ENCODE peak calls at places on chromosomes 11 and 22, in six cellular contexts. P, B, A, D, G and S are unnamed samples.

GRCh38 chr11:14454861-14455632 is 44.6 kb downstream of the COPB1 start:
- DNase-seq in P (no peak), B (peak), A (peak), D (peak), G (no peak), S (no peak)

GRCh38 chr11:58796333-58797049 is 48.0 kb downstream of the GLYATL2 start:
- DNase-seq in P (no peak), B (peak), A (no peak), D (no peak), G (no peak), S (no peak)

GRCh38 chr11:130778026-130778425 is 138.3 kb downstream of the SNX19 start:
- DNase-seq in P (no peak), B (no peak), A (no peak), D (no peak), G (no peak), S (no peak)

GRCh38 chr11:2564008-2564530 is 119.3 kb downstream of the KCNQ1 start:
- DNase-seq in P (no peak), B (no peak), A (no peak), D (no peak), G (no peak), S (no peak)

GRCh38 chr22:46320166-46320710 is 15.3 kb upstream of the TRMU start:
- DNase-seq in P (no peak), B (no peak), A (no peak), D (no peak), G (no peak), S (no peak)

GRCh38 chr11:130071211-130071712 is 1.6 kb downstream of the APLP2 start:
- DNase-seq in P (no peak), B (peak), A (no peak), D (no peak), G (no peak), S (no peak)

GRCh38 chr11:8604078-8604723 is 10.2 kb upstream of the STK33 start:
- DNase-seq in P (peak), B (peak), A (no peak), D (peak), G (no peak), S (peak)

GRCh38 chr11:79375818-79376550 is 64.8 kb downstream of the TENM4 start:
- DNase-seq in P (no peak), B (no peak), A (no peak), D (no peak), G (no peak), S (no peak)

GRCh38 chr11:61488651-61489291 is 19.8 kb upstream of the LRRC10B start:
- DNase-seq in P (no peak), B (peak), A (no peak), D (no peak), G (no peak), S (peak)

GRCh38 chr11:3044004-3044403 is 13.2 kb downstream of the CARS1 start:
- DNase-seq in P (no peak), B (peak), A (no peak), D (no peak), G (no peak), S (no peak)

GRCh38 chr11:2569321-2569721 is 124.5 kb downstream of the KCNQ1 start:
- DNase-seq in P (no peak), B (peak), A (no peak), D (no peak), G (no peak), S (no peak)

GRCh38 chr22:22687638-22688500 is 43.5 kb downstream of the GGTLC2 start:
- DNase-seq in P (no peak), B (peak), A (no peak), D (peak), G (peak), S (peak)

GRCh38 chr11:78060533-78060932 is 3.1 kb upstream of the THRSP start:
- DNase-seq in P (no peak), B (no peak), A (no peak), D (no peak), G (no peak), S (no peak)

GRCh38 chr11:12573707-12574106 is 100.5 kb upstream of the TEAD1 start:
- DNase-seq in P (no peak), B (no peak), A (no peak), D (no peak), G (no peak), S (no peak)